ENCODE peak calls at places on chromosomes 16 and 17, in seven cellular contexts. One of them, this sample, is unnamed.

GRCh38 chr17:39922006-39922405 is 3.6 kb upstream of the GSDMB start:
- ATAC-seq in SK-N-SH treated with all-trans-retinoic acid at 6 μM for 48 hours: no peak
- ATAC-seq in T-helper 17 cell: no peak
- ATAC-seq in left ventricle myocardium superior: no peak
- ATAC-seq in naive B cell: no peak
- ATAC-seq in HCT116: no peak
- ATAC-seq in GM23338: no peak
- ATAC-seq in this sample: no peak

GRCh38 chr16:85902366-85903155 is 3.6 kb downstream of the IRF8 start:
- ATAC-seq in naive B cell: peak
- ATAC-seq in left ventricle myocardium superior: no peak
- ATAC-seq in HCT116: no peak
- ATAC-seq in T-helper 17 cell: peak
- ATAC-seq in SK-N-SH treated with all-trans-retinoic acid at 6 μM for 48 hours: no peak
- ATAC-seq in GM23338: peak
- ATAC-seq in this sample: no peak

GRCh38 chr16:58418601-58419000 is 26.3 kb downstream of the GINS3 start:
- ATAC-seq in left ventricle myocardium superior: peak
- ATAC-seq in naive B cell: no peak
- ATAC-seq in GM23338: no peak
- ATAC-seq in HCT116: peak
- ATAC-seq in SK-N-SH treated with all-trans-retinoic acid at 6 μM for 48 hours: peak
- ATAC-seq in T-helper 17 cell: no peak
- ATAC-seq in this sample: no peak

GRCh38 chr16:77373726-77374125 is 61.1 kb downstream of the ADAMTS18 start:
- ATAC-seq in naive B cell: no peak
- ATAC-seq in SK-N-SH treated with all-trans-retinoic acid at 6 μM for 48 hours: no peak
- ATAC-seq in left ventricle myocardium superior: no peak
- ATAC-seq in HCT116: no peak
- ATAC-seq in GM23338: no peak
- ATAC-seq in T-helper 17 cell: no peak
- ATAC-seq in this sample: no peak

GRCh38 chr17:44077595-44077909 is 7.0 kb downstream of the G6PC3 start:
- ATAC-seq in HCT116: no peak
- ATAC-seq in SK-N-SH treated with all-trans-retinoic acid at 6 μM for 48 hours: no peak
- ATAC-seq in GM23338: no peak
- ATAC-seq in naive B cell: no peak
- ATAC-seq in T-helper 17 cell: no peak
- ATAC-seq in left ventricle myocardium superior: no peak
- ATAC-seq in this sample: no peak

GRCh38 chr16:84137769-84138357 is 7.1 kb downstream of the HSDL1 start:
- ATAC-seq in left ventricle myocardium superior: no peak
- ATAC-seq in T-helper 17 cell: no peak
- ATAC-seq in SK-N-SH treated with all-trans-retinoic acid at 6 μM for 48 hours: no peak
- ATAC-seq in HCT116: no peak
- ATAC-seq in naive B cell: no peak
- ATAC-seq in GM23338: no peak
- ATAC-seq in this sample: no peak

GRCh38 chr16:27230562-27230991 is 27.3 kb downstream of the KDM8 start:
- ATAC-seq in left ventricle myocardium superior: peak
- ATAC-seq in HCT116: peak
- ATAC-seq in T-helper 17 cell: peak
- ATAC-seq in naive B cell: peak
- ATAC-seq in GM23338: peak
- ATAC-seq in SK-N-SH treated with all-trans-retinoic acid at 6 μM for 48 hours: no peak
- ATAC-seq in this sample: no peak

GRCh38 chr16:425740-426114 is 278 bp downstream of the RAB11FIP3 start:
- ATAC-seq in SK-N-SH treated with all-trans-retinoic acid at 6 μM for 48 hours: peak
- ATAC-seq in left ventricle myocardium superior: no peak
- ATAC-seq in naive B cell: peak
- ATAC-seq in HCT116: peak
- ATAC-seq in GM23338: peak
- ATAC-seq in T-helper 17 cell: peak
- ATAC-seq in this sample: peak

GRCh38 chr17:58325976-58326468 is 2.6 kb downstream of the TSPOAP1 start:
- ATAC-seq in T-helper 17 cell: no peak
- ATAC-seq in HCT116: peak
- ATAC-seq in left ventricle myocardium superior: no peak
- ATAC-seq in naive B cell: no peak
- ATAC-seq in SK-N-SH treated with all-trans-retinoic acid at 6 μM for 48 hours: no peak
- ATAC-seq in GM23338: no peak
- ATAC-seq in this sample: no peak

GRCh38 chr17:41665566-41666335 is 22.9 kb upstream of the EIF1 start:
- ATAC-seq in GM23338: peak
- ATAC-seq in HCT116: peak
- ATAC-seq in left ventricle myocardium superior: peak
- ATAC-seq in naive B cell: peak
- ATAC-seq in SK-N-SH treated with all-trans-retinoic acid at 6 μM for 48 hours: peak
- ATAC-seq in T-helper 17 cell: peak
- ATAC-seq in this sample: peak

GRCh38 chr16:85243312-85243711 is 131.0 kb upstream of the CIBAR2 start:
- ATAC-seq in GM23338: no peak
- ATAC-seq in SK-N-SH treated with all-trans-retinoic acid at 6 μM for 48 hours: no peak
- ATAC-seq in naive B cell: no peak
- ATAC-seq in left ventricle myocardium superior: no peak
- ATAC-seq in HCT116: no peak
- ATAC-seq in T-helper 17 cell: no peak
- ATAC-seq in this sample: no peak

GRCh38 chr16:24822542-24822941 is 23.2 kb upstream of the SLC5A11 start:
- ATAC-seq in SK-N-SH treated with all-trans-retinoic acid at 6 μM for 48 hours: no peak
- ATAC-seq in left ventricle myocardium superior: peak
- ATAC-seq in GM23338: no peak
- ATAC-seq in T-helper 17 cell: no peak
- ATAC-seq in naive B cell: no peak
- ATAC-seq in HCT116: peak
- ATAC-seq in this sample: no peak

GRCh38 chr17:45414997-45415881 is 17.4 kb downstream of the ARHGAP27 start:
- ATAC-seq in naive B cell: no peak
- ATAC-seq in SK-N-SH treated with all-trans-retinoic acid at 6 μM for 48 hours: no peak
- ATAC-seq in left ventricle myocardium superior: no peak
- ATAC-seq in HCT116: peak
- ATAC-seq in GM23338: peak
- ATAC-seq in T-helper 17 cell: no peak
- ATAC-seq in this sample: no peak

GRCh38 chr17:6556121-6557039 is at the start of gene PITPNM3:
- ATAC-seq in T-helper 17 cell: no peak
- ATAC-seq in GM23338: peak
- ATAC-seq in SK-N-SH treated with all-trans-retinoic acid at 6 μM for 48 hours: peak
- ATAC-seq in left ventricle myocardium superior: peak
- ATAC-seq in HCT116: peak
- ATAC-seq in naive B cell: peak
- ATAC-seq in this sample: peak

GRCh38 chr16:65200857-65201256 is 79.0 kb upstream of the CDH11 start:
- ATAC-seq in T-helper 17 cell: no peak
- ATAC-seq in naive B cell: no peak
- ATAC-seq in GM23338: no peak
- ATAC-seq in SK-N-SH treated with all-trans-retinoic acid at 6 μM for 48 hours: no peak
- ATAC-seq in HCT116: no peak
- ATAC-seq in left ventricle myocardium superior: peak
- ATAC-seq in this sample: no peak

GRCh38 chr17:32206816-32207215 is 58.8 kb upstream of the RHBDL3 start:
- ATAC-seq in SK-N-SH treated with all-trans-retinoic acid at 6 μM for 48 hours: no peak
- ATAC-seq in HCT116: no peak
- ATAC-seq in T-helper 17 cell: no peak
- ATAC-seq in naive B cell: no peak
- ATAC-seq in left ventricle myocardium superior: no peak
- ATAC-seq in GM23338: no peak
- ATAC-seq in this sample: no peak

GRCh38 chr17:28470266-28471126 is 2.9 kb upstream of the SLC13A2 start:
- ATAC-seq in HCT116: no peak
- ATAC-seq in T-helper 17 cell: no peak
- ATAC-seq in left ventricle myocardium superior: no peak
- ATAC-seq in GM23338: no peak
- ATAC-seq in naive B cell: no peak
- ATAC-seq in SK-N-SH treated with all-trans-retinoic acid at 6 μM for 48 hours: no peak
- ATAC-seq in this sample: no peak

GRCh38 chr17:50640701-50641338 is 6.1 kb downstream of the ABCC3 start:
- ATAC-seq in naive B cell: no peak
- ATAC-seq in HCT116: no peak
- ATAC-seq in SK-N-SH treated with all-trans-retinoic acid at 6 μM for 48 hours: no peak
- ATAC-seq in T-helper 17 cell: no peak
- ATAC-seq in left ventricle myocardium superior: peak
- ATAC-seq in GM23338: no peak
- ATAC-seq in this sample: peak

GRCh38 chr17:58789160-58789559 is 33.5 kb downstream of the PPM1E start:
- ATAC-seq in GM23338: no peak
- ATAC-seq in T-helper 17 cell: no peak
- ATAC-seq in SK-N-SH treated with all-trans-retinoic acid at 6 μM for 48 hours: no peak
- ATAC-seq in left ventricle myocardium superior: no peak
- ATAC-seq in naive B cell: no peak
- ATAC-seq in HCT116: no peak
- ATAC-seq in this sample: no peak

GRCh38 chr17:1909985-1910384 is 80.2 kb downstream of the RPA1 start:
- ATAC-seq in left ventricle myocardium superior: no peak
- ATAC-seq in T-helper 17 cell: no peak
- ATAC-seq in GM23338: no peak
- ATAC-seq in naive B cell: no peak
- ATAC-seq in SK-N-SH treated with all-trans-retinoic acid at 6 μM for 48 hours: no peak
- ATAC-seq in HCT116: no peak
- ATAC-seq in this sample: no peak

GRCh38 chr17:21161498-21162393 is 35.0 kb downstream of the DHRS7B start:
- ATAC-seq in HCT116: no peak
- ATAC-seq in SK-N-SH treated with all-trans-retinoic acid at 6 μM for 48 hours: peak
- ATAC-seq in left ventricle myocardium superior: peak
- ATAC-seq in T-helper 17 cell: no peak
- ATAC-seq in naive B cell: no peak
- ATAC-seq in GM23338: no peak
- ATAC-seq in this sample: peak

GRCh38 chr17:69608808-69609494 is 194.5 kb downstream of the MAP2K6 start:
- ATAC-seq in T-helper 17 cell: no peak
- ATAC-seq in HCT116: no peak
- ATAC-seq in GM23338: no peak
- ATAC-seq in naive B cell: no peak
- ATAC-seq in SK-N-SH treated with all-trans-retinoic acid at 6 μM for 48 hours: peak
- ATAC-seq in left ventricle myocardium superior: peak
- ATAC-seq in this sample: peak

GRCh38 chr17:36135465-36135864 is 31.8 kb downstream of the CCL4 start:
- ATAC-seq in naive B cell: no peak
- ATAC-seq in left ventricle myocardium superior: no peak
- ATAC-seq in T-helper 17 cell: no peak
- ATAC-seq in HCT116: no peak
- ATAC-seq in GM23338: no peak
- ATAC-seq in SK-N-SH treated with all-trans-retinoic acid at 6 μM for 48 hours: no peak
- ATAC-seq in this sample: no peak

GRCh38 chr17:40915199-40915661 is 22.2 kb downstream of the KRT23 start:
- ATAC-seq in T-helper 17 cell: no peak
- ATAC-seq in HCT116: peak
- ATAC-seq in naive B cell: no peak
- ATAC-seq in left ventricle myocardium superior: no peak
- ATAC-seq in SK-N-SH treated with all-trans-retinoic acid at 6 μM for 48 hours: peak
- ATAC-seq in GM23338: no peak
- ATAC-seq in this sample: no peak

GRCh38 chr17:74426551-74427047 is 5.3 kb upstream of the GPRC5C start:
- ATAC-seq in HCT116: no peak
- ATAC-seq in GM23338: no peak
- ATAC-seq in left ventricle myocardium superior: no peak
- ATAC-seq in naive B cell: no peak
- ATAC-seq in T-helper 17 cell: no peak
- ATAC-seq in SK-N-SH treated with all-trans-retinoic acid at 6 μM for 48 hours: no peak
- ATAC-seq in this sample: no peak

GRCh38 chr16:1343428-1344242 is 8.0 kb downstream of the TSR3 start:
- ATAC-seq in left ventricle myocardium superior: no peak
- ATAC-seq in SK-N-SH treated with all-trans-retinoic acid at 6 μM for 48 hours: peak
- ATAC-seq in HCT116: no peak
- ATAC-seq in naive B cell: no peak
- ATAC-seq in T-helper 17 cell: no peak
- ATAC-seq in GM23338: peak
- ATAC-seq in this sample: no peak

GRCh38 chr17:63973930-63974593 is 1.3 kb upstream of the SCN4A start:
- ATAC-seq in GM23338: no peak
- ATAC-seq in HCT116: peak
- ATAC-seq in naive B cell: no peak
- ATAC-seq in T-helper 17 cell: no peak
- ATAC-seq in SK-N-SH treated with all-trans-retinoic acid at 6 μM for 48 hours: peak
- ATAC-seq in left ventricle myocardium superior: no peak
- ATAC-seq in this sample: no peak

GRCh38 chr17:2083613-2084128 is 28.8 kb downstream of the HIC1 start:
- ATAC-seq in HCT116: no peak
- ATAC-seq in T-helper 17 cell: peak
- ATAC-seq in left ventricle myocardium superior: peak
- ATAC-seq in GM23338: no peak
- ATAC-seq in naive B cell: no peak
- ATAC-seq in SK-N-SH treated with all-trans-retinoic acid at 6 μM for 48 hours: no peak
- ATAC-seq in this sample: no peak

GRCh38 chr17:45345554-45346254 is 28.9 kb upstream of the MAP3K14 start:
- ATAC-seq in left ventricle myocardium superior: peak
- ATAC-seq in SK-N-SH treated with all-trans-retinoic acid at 6 μM for 48 hours: no peak
- ATAC-seq in HCT116: no peak
- ATAC-seq in naive B cell: no peak
- ATAC-seq in T-helper 17 cell: no peak
- ATAC-seq in GM23338: no peak
- ATAC-seq in this sample: peak

GRCh38 chr17:4854181-4854681 is 21.1 kb downstream of the MINK1 start:
- ATAC-seq in SK-N-SH treated with all-trans-retinoic acid at 6 μM for 48 hours: no peak
- ATAC-seq in HCT116: no peak
- ATAC-seq in T-helper 17 cell: no peak
- ATAC-seq in GM23338: no peak
- ATAC-seq in left ventricle myocardium superior: no peak
- ATAC-seq in naive B cell: no peak
- ATAC-seq in this sample: no peak

GRCh38 chr17:7219434-7219811 is 213 bp downstream of the DLG4 start:
- ATAC-seq in naive B cell: no peak
- ATAC-seq in SK-N-SH treated with all-trans-retinoic acid at 6 μM for 48 hours: no peak
- ATAC-seq in left ventricle myocardium superior: no peak
- ATAC-seq in GM23338: no peak
- ATAC-seq in HCT116: no peak
- ATAC-seq in T-helper 17 cell: no peak
- ATAC-seq in this sample: no peak

GRCh38 chr17:61335105-61335844 is 64.4 kb upstream of the TBX2 start:
- ATAC-seq in T-helper 17 cell: no peak
- ATAC-seq in SK-N-SH treated with all-trans-retinoic acid at 6 μM for 48 hours: no peak
- ATAC-seq in GM23338: no peak
- ATAC-seq in HCT116: no peak
- ATAC-seq in naive B cell: no peak
- ATAC-seq in left ventricle myocardium superior: no peak
- ATAC-seq in this sample: no peak

GRCh38 chr16:7086842-7087616 is 245.6 kb upstream of the RBFOX1 start:
- ATAC-seq in HCT116: no peak
- ATAC-seq in SK-N-SH treated with all-trans-retinoic acid at 6 μM for 48 hours: no peak
- ATAC-seq in GM23338: peak
- ATAC-seq in T-helper 17 cell: no peak
- ATAC-seq in left ventricle myocardium superior: peak
- ATAC-seq in naive B cell: no peak
- ATAC-seq in this sample: no peak

GRCh38 chr16:84288902-84289301 is 5.8 kb upstream of the WFDC1 start:
- ATAC-seq in left ventricle myocardium superior: no peak
- ATAC-seq in HCT116: no peak
- ATAC-seq in SK-N-SH treated with all-trans-retinoic acid at 6 μM for 48 hours: no peak
- ATAC-seq in naive B cell: no peak
- ATAC-seq in T-helper 17 cell: no peak
- ATAC-seq in GM23338: no peak
- ATAC-seq in this sample: no peak

GRCh38 chr16:19344980-19345379 is 59.4 kb downstream of the CLEC19A start:
- ATAC-seq in left ventricle myocardium superior: no peak
- ATAC-seq in SK-N-SH treated with all-trans-retinoic acid at 6 μM for 48 hours: no peak
- ATAC-seq in naive B cell: no peak
- ATAC-seq in T-helper 17 cell: no peak
- ATAC-seq in GM23338: no peak
- ATAC-seq in HCT116: no peak
- ATAC-seq in this sample: no peak

GRCh38 chr17:1994707-1995106 is 30.4 kb downstream of the RTN4RL1 start:
- ATAC-seq in GM23338: no peak
- ATAC-seq in left ventricle myocardium superior: no peak
- ATAC-seq in SK-N-SH treated with all-trans-retinoic acid at 6 μM for 48 hours: no peak
- ATAC-seq in T-helper 17 cell: no peak
- ATAC-seq in naive B cell: no peak
- ATAC-seq in HCT116: no peak
- ATAC-seq in this sample: no peak

GRCh38 chr17:2689411-2690164 is 22.0 kb downstream of the CLUH start:
- ATAC-seq in GM23338: peak
- ATAC-seq in SK-N-SH treated with all-trans-retinoic acid at 6 μM for 48 hours: peak
- ATAC-seq in naive B cell: no peak
- ATAC-seq in left ventricle myocardium superior: peak
- ATAC-seq in HCT116: peak
- ATAC-seq in T-helper 17 cell: peak
- ATAC-seq in this sample: no peak

This sample was measured in gastroesophageal sphincter.